ENCODE peak calls at places on chromosomes 11 and 22, in six cellular contexts. Q, S, Y, M, A and G are unnamed samples.

GRCh38 chr11:110531056-110531756 is 101.5 kb downstream of the FDX1 start:
- DNase-seq in Q (no peak), S (no peak), Y (no peak), M (no peak), A (no peak), G (peak; percentile 43)

GRCh38 chr11:115963170-115963569 is 459.0 kb upstream of the CADM1 start:
- DNase-seq in Q (no peak), S (no peak), Y (no peak), M (no peak), A (no peak), G (no peak)

GRCh38 chr11:12900496-12900895 is 108.6 kb upstream of the RASSF10 start:
- DNase-seq in Q (peak; percentile 92), S (peak; percentile 97), Y (no peak), M (no peak), A (no peak), G (no peak)

GRCh38 chr11:122044086-122044485 is 71.9 kb downstream of the BLID start:
- DNase-seq in Q (no peak), S (no peak), Y (no peak), M (no peak), A (no peak), G (no peak)

GRCh38 chr22:44402196-44403111 is 89.7 kb upstream of the SHISAL1 start:
- DNase-seq in Q (no peak), S (no peak), Y (no peak), M (no peak), A (no peak), G (no peak)

GRCh38 chr22:33584152-33584551 is 336.1 kb downstream of the LARGE1 start:
- DNase-seq in Q (no peak), S (no peak), Y (no peak), M (no peak), A (no peak), G (no peak)

GRCh38 chr11:47108214-47108613 is 68.5 kb downstream of the ARFGAP2 start:
- DNase-seq in Q (no peak), S (no peak), Y (no peak), M (no peak), A (no peak), G (no peak)

GRCh38 chr11:117584056-117584830 is 212.8 kb downstream of the DSCAML1 start:
- DNase-seq in Q (peak; percentile 1), S (no peak), Y (no peak), M (no peak), A (no peak), G (no peak)

GRCh38 chr11:8045839-8046238 is 35.2 kb upstream of the TUB start:
- DNase-seq in Q (no peak), S (no peak), Y (no peak), M (no peak), A (no peak), G (no peak)

GRCh38 chr11:12201016-12201985 is 90.9 kb downstream of the MICAL2 start:
- DNase-seq in Q (peak; percentile 91), S (peak; percentile 98), Y (no peak), M (no peak), A (no peak), G (no peak)

GRCh38 chr11:63404536-63404935 is 35.0 kb downstream of the SLC22A9 start:
- DNase-seq in Q (no peak), S (no peak), Y (no peak), M (no peak), A (no peak), G (no peak)

GRCh38 chr22:45777852-45778172 is 106.2 kb downstream of the ATXN10 start:
- DNase-seq in Q (no peak), S (peak; percentile 9), Y (no peak), M (no peak), A (no peak), G (no peak)

GRCh38 chr11:43278302-43278956 is 33.4 kb upstream of the API5 start:
- DNase-seq in Q (peak; percentile 51), S (no peak), Y (no peak), M (no peak), A (no peak), G (no peak)

GRCh38 chr11:19557720-19558140 is 154.9 kb upstream of the NAV2 start:
- DNase-seq in Q (peak; percentile 81), S (peak; percentile 68), Y (peak; percentile 72), M (peak; percentile 42), A (peak; percentile 44), G (peak; percentile 71)

GRCh38 chr11:23041104-23041503 is 180.8 kb upstream of the CCDC179 start:
- DNase-seq in Q (no peak), S (no peak), Y (no peak), M (no peak), A (no peak), G (no peak)

GRCh38 chr11:104476454-104476853 is 312.5 kb upstream of the PDGFD start:
- DNase-seq in Q (no peak), S (no peak), Y (no peak), M (no peak), A (no peak), G (no peak)

GRCh38 chr11:2667940-2668339 is 31.9 kb downstream of the KCNQ1OT1 start:
- DNase-seq in Q (no peak), S (no peak), Y (no peak), M (no peak), A (no peak), G (no peak)